ENCODE peak calls at places on chromosomes 5 and 9, in four cellular contexts. One of them, this sample, is unnamed.

GRCh38 chr5:140672455-140673186 is 755 bp downstream of the DND1 start:
- DNase-seq in neural crest cell: no peak
- DNase-seq in body of pancreas: peak
- DNase-seq in hypothalamus: no peak
- DNase-seq in this sample: peak

GRCh38 chr5:54480296-54480695 is 24.8 kb downstream of the HSPB3 start:
- DNase-seq in neural crest cell: no peak
- DNase-seq in body of pancreas: no peak
- DNase-seq in hypothalamus: no peak
- DNase-seq in this sample: no peak

GRCh38 chr5:164563370-164563769 is 1058.0 kb downstream of the MAT2B start:
- DNase-seq in neural crest cell: no peak
- DNase-seq in body of pancreas: no peak
- DNase-seq in hypothalamus: no peak
- DNase-seq in this sample: no peak

GRCh38 chr5:72138943-72139467 is 31.7 kb downstream of the MAP1B start:
- DNase-seq in neural crest cell: no peak
- DNase-seq in body of pancreas: peak
- DNase-seq in hypothalamus: no peak
- DNase-seq in this sample: no peak

GRCh38 chr9:98867434-98868168 is 60.1 kb downstream of the GALNT12 start:
- DNase-seq in neural crest cell: no peak
- DNase-seq in body of pancreas: peak
- DNase-seq in hypothalamus: no peak
- DNase-seq in this sample: no peak

GRCh38 chr9:76799481-76799880 is 35.2 kb downstream of the PCA3 start:
- DNase-seq in neural crest cell: no peak
- DNase-seq in body of pancreas: no peak
- DNase-seq in hypothalamus: no peak
- DNase-seq in this sample: no peak

GRCh38 chr9:96417610-96418073 is 528 bp downstream of the ZNF367 start:
- DNase-seq in neural crest cell: peak
- DNase-seq in body of pancreas: peak
- DNase-seq in hypothalamus: peak
- DNase-seq in this sample: no peak

GRCh38 chr9:99778308-99778707 is 43.4 kb upstream of the NR4A3 start:
- DNase-seq in neural crest cell: no peak
- DNase-seq in body of pancreas: no peak
- DNase-seq in hypothalamus: no peak
- DNase-seq in this sample: no peak

GRCh38 chr5:138241688-138242547 is 28.8 kb upstream of the CDC23 start:
- DNase-seq in neural crest cell: peak
- DNase-seq in body of pancreas: peak
- DNase-seq in hypothalamus: no peak
- DNase-seq in this sample: no peak

GRCh38 chr5:37915078-37915736 is 75.4 kb upstream of the GDNF start:
- DNase-seq in neural crest cell: no peak
- DNase-seq in body of pancreas: no peak
- DNase-seq in hypothalamus: no peak
- DNase-seq in this sample: no peak

GRCh38 chr9:71944754-71945409 is 33.4 kb downstream of the C9orf85 start:
- DNase-seq in neural crest cell: no peak
- DNase-seq in body of pancreas: no peak
- DNase-seq in hypothalamus: no peak
- DNase-seq in this sample: no peak

GRCh38 chr5:57538341-57538955 is 55.8 kb upstream of the ACTBL2 start:
- DNase-seq in neural crest cell: no peak
- DNase-seq in body of pancreas: no peak
- DNase-seq in hypothalamus: no peak
- DNase-seq in this sample: no peak

GRCh38 chr9:121671612-121672155 is 20.2 kb downstream of the DAB2IP start:
- DNase-seq in neural crest cell: no peak
- DNase-seq in body of pancreas: no peak
- DNase-seq in hypothalamus: no peak
- DNase-seq in this sample: no peak

This sample was measured in NCI-H345.